ENCODE peak calls at places on chromosomes 4 and X, in four cellular contexts. M, I, Q and X are unnamed samples. For H3K27me3, the result is how much of the 10 kb centered on the place peaks cover.

GRCh38 chrX:13126785-13127184 is 82.4 kb upstream of the FAM9C start:
- DNase-seq in Q (no peak), I (no peak), M (peak), X (no peak)

GRCh38 chrX:67558267-67558666 is 14.4 kb downstream of the AR start:
- DNase-seq in I (no peak), Q (no peak), M (no peak), X (no peak)

GRCh38 chr4:56863441-56864129 is 42.1 kb upstream of the SPINK2 start:
- DNase-seq in I (no peak), M (no peak), Q (no peak), X (no peak)

GRCh38 chr4:109022941-109023340 is 260.1 kb upstream of the ETNPPL start:
- DNase-seq in Q (no peak), M (no peak), I (no peak), X (no peak)

GRCh38 chrX:148567779-148568178 is 67.4 kb downstream of the AFF2 start:
- DNase-seq in Q (no peak), I (no peak), M (no peak), X (no peak)

GRCh38 chr4:1417522-1418390 is 11.5 kb upstream of the NKX1-1 start:
- DNase-seq in M (peak), Q (peak), I (peak), X (no peak)

GRCh38 chr4:9898596-9899345 is 117.3 kb downstream of the DRD5 start:
- DNase-seq in Q (peak), M (peak), I (no peak), X (no peak)

GRCh38 chrX:147757750-147758149 is 154.0 kb upstream of the FMR1 start:
- DNase-seq in M (no peak), I (no peak), Q (no peak), X (peak)

GRCh38 chr4:52837716-52838558 is 24.2 kb upstream of the RASL11B start:
- DNase-seq in I (no peak), M (peak), Q (no peak), X (no peak)

GRCh38 chr4:19152264-19152663 is 1099.4 kb upstream of the SLIT2 start:
- DNase-seq in M (no peak), Q (no peak), I (no peak), X (no peak)

GRCh38 chr4:38442073-38442788 is 221.8 kb upstream of the KLF3 start:
- DNase-seq in M (no peak), I (no peak), Q (no peak), X (no peak)

DNA sequence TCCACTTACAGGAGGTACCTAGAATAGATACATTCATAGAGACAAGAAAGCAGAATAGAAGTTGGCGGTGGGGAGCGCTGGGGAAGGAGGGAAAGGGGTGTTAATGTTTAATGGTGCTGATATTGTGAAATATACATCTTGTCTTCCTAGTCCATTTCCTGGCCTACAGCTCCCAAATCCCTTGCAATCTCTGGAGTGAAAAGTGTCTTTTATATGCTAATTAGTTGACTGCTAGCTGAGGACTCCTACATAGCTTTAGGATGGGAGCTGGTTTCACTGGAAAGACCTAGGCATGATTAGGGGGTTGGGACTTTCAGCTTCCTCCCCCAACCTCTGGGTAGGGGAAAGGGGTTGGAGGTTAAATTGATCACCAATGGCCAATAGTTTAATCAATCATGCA is 36.0 kb downstream of the FUNDC1 start:
- DNase-seq in Q (no peak), I (no peak), M (no peak), X (no peak)
- TF ChIP-seq EP300 in Q (no peak), I (no peak), M (no peak), X (no peak)

DNA sequence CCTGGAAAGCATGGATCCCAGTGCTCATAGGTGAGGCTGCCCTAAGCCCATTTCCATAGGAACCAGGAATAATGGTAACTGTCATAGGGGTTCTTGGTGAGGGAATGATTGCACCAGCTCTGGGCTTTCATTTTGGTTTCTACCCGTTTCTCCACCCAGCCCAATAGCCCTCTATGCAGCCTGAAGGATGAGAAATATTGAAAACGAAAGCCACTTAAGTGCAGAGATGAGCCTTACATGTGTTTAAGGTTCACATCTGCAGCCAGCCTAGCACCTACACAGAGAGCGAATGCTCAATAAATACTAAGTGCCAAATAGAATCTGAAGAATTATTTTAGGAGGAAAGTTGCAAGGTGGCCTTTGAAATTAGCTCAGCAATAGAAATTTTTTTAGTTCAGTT is 60.4 kb downstream of the MCF2 start:
- DNase-seq in M (no peak), I (no peak), Q (no peak), X (no peak)
- H3K27me3 ChIP-seq in M (under half), I (under half), Q (under half), X (under half)

GRCh38 chrX:42495139-42495538 is 282.8 kb downstream of the PPP1R2C start:
- DNase-seq in M (no peak), I (no peak), Q (no peak), X (no peak)
- TF ChIP-seq EP300 in M (no peak), I (no peak), Q (no peak), X (no peak)

DNA sequence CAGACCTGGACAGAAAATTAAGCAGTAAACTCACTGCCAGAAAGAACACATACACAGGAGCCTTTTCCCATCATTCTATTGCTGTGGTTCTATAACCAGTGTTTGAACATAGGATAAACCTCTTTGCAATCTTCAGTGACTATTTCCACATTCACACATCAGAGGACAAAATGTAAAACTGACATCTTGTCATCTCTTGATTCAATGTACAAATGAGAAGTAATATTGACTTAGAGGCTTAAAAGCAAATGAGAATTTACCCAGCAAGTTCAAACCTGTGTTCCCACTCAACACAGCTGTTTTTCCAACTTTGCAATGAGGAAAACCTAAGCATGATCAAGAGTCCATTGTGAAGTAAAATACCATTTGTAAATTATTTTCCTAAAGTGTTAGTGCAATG is 307.1 kb upstream of the CPXCR1 start:
- DNase-seq in Q (no peak), I (no peak), M (peak), X (no peak)
- H3K27me3 ChIP-seq in Q (under half), I (under half), M (under half), X (under half)

GRCh38 chrX:38474543-38474942 is 86.8 kb upstream of the TSPAN7 start:
- DNase-seq in I (no peak), Q (no peak), M (no peak), X (no peak)

GRCh38 chrX:38465686-38466085 is 95.7 kb upstream of the TSPAN7 start:
- DNase-seq in Q (no peak), M (no peak), I (no peak), X (no peak)

GRCh38 chrX:38473715-38474114 is 87.6 kb upstream of the TSPAN7 start:
- DNase-seq in I (no peak), Q (no peak), M (no peak), X (no peak)

GRCh38 chrX:38468758-38469157 is 92.6 kb upstream of the TSPAN7 start:
- DNase-seq in M (no peak), I (no peak), Q (no peak), X (no peak)
- TF ChIP-seq EP300 in M (no peak), I (no peak), Q (no peak), X (no peak)

GRCh38 chr4:110638347-110638746 is 15.5 kb upstream of the PITX2 start:
- DNase-seq in M (no peak), Q (no peak), I (no peak), X (no peak)

GRCh38 chr4:110637408-110638131 is 14.7 kb upstream of the PITX2 start:
- DNase-seq in I (no peak), Q (no peak), M (no peak), X (peak)

GRCh38 chr4:110636231-110636676 is 13.4 kb upstream of the PITX2 start:
- DNase-seq in Q (no peak), I (no peak), M (no peak), X (no peak)

GRCh38 chr4:110635155-110635479 is 12.2 kb upstream of the PITX2 start:
- DNase-seq in Q (no peak), M (no peak), I (no peak), X (no peak)

DNA sequence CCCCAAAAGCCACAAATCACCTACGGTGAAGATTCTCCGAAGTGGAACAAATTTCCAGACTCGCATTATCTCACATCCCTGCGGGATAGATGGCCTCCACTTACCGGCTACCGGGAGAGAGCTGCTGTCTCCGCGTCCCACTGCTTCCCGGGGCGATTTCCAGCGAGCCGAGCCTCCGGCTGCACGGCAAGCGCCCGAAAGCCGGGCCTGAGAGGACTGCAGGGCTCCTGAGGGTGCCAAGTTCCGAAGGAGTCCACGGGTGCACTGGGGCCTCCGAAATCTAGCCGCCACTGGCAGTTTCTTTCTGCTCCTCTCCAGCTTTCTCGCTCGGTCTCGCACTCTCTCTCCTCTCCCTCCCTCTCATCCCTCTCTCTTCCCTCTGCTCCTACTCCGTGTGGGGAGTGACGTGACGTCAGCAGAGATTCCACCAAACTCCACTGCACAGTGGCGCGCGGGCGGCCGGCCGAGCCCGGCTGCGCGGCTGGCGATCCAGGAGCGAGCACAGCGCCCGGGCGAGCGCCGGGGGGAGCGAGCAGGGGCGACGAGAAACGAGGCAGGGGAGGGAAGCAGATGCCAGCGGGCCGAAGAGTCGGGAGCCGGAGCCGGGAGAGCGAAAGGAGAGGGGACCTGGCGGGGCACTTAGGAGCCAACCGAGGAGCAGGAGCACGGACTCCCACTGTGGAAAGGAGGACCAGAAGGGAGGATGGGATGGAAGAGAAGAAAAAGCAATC is 14.0 kb upstream of the PITX2 start:
- DNase-seq in Q (no peak), M (no peak), I (no peak), X (peak)
- H3K27me3 ChIP-seq in Q (half or more), M (half or more), I (under half), X (under half)